ENCODE peak calls at places on chromosomes 12 and 14, in seven cellular contexts. E is stomach, H is transverse colon, L is upper lobe of left lung, T is sigmoid colon, Y is K562, X is HepG2. D is an unnamed sample.

GRCh38 chr14:77965919-77966435 is 166.1 kb downstream of the ADCK1 start:
- DNase-seq in H (no peak), E (peak), X (peak), L (no peak), Y (peak), T (no peak), D (no peak)

GRCh38 chr12:4153343-4153892 is 120.1 kb upstream of the CCND2 start:
- DNase-seq in L (peak), E (no peak), X (no peak), H (peak), Y (peak), T (no peak), D (no peak)

GRCh38 chr12:38711055-38711454 is 194.3 kb downstream of the CPNE8 start:
- DNase-seq in T (no peak), X (peak), Y (no peak), H (no peak), E (no peak), L (no peak), D (no peak)

GRCh38 chr12:83575326-83575725 is 888.6 kb downstream of the TMTC2 start:
- DNase-seq in E (no peak), L (no peak), H (no peak), T (no peak), X (no peak), Y (no peak), D (no peak)

GRCh38 chr14:76772300-76773187 is 11.3 kb downstream of the VASH1 start:
- DNase-seq in X (no peak), H (peak), L (peak), E (no peak), Y (peak), T (peak), D (peak)

GRCh38 chr14:60067911-60068310 is 23.8 kb upstream of the PCNX4 start:
- DNase-seq in H (no peak), L (no peak), T (no peak), Y (no peak), E (no peak), X (no peak), D (no peak)

GRCh38 chr14:105355049-105355575 is 40.6 kb downstream of the PACS2 start:
- DNase-seq in T (no peak), Y (no peak), L (no peak), H (no peak), X (no peak), E (no peak), D (no peak)

GRCh38 chr12:118537481-118537917 is 161.1 kb downstream of the SUDS3 start:
- DNase-seq in X (no peak), Y (no peak), H (peak), T (peak), L (no peak), E (no peak), D (no peak)

GRCh38 chr14:53912121-53912520 is 44.5 kb downstream of the BMP4 start:
- DNase-seq in L (no peak), Y (no peak), T (no peak), E (no peak), H (no peak), X (no peak), D (no peak)

GRCh38 chr12:93109794-93110203 is 180.7 kb upstream of the EEA1 start:
- DNase-seq in X (no peak), E (no peak), T (no peak), H (no peak), Y (no peak), L (no peak), D (peak)

GRCh38 chr12:87509233-87509820 is 519.9 kb downstream of the C12orf50 start:
- DNase-seq in T (no peak), E (no peak), H (no peak), X (no peak), Y (no peak), L (no peak), D (no peak)

GRCh38 chr12:122858171-122858570 is 22.9 kb downstream of the HIP1R start:
- DNase-seq in E (no peak), H (no peak), Y (no peak), L (peak), X (no peak), T (no peak), D (no peak)

GRCh38 chr12:85823436-85824179 is 12.6 kb downstream of the RASSF9 start:
- DNase-seq in E (no peak), T (no peak), L (no peak), H (no peak), Y (no peak), X (no peak), D (no peak)

GRCh38 chr14:22313172-22313801 is 275.7 kb downstream of the DAD1 start:
- DNase-seq in H (no peak), L (no peak), X (no peak), E (no peak), T (no peak), Y (no peak), D (no peak)

GRCh38 chr14:82079553-82079952 is 545.9 kb upstream of the SEL1L start:
- DNase-seq in X (no peak), H (no peak), L (no peak), Y (no peak), E (no peak), T (no peak), D (no peak)

GRCh38 chr12:30019386-30020140 is 235.8 kb upstream of the TMTC1 start:
- DNase-seq in T (no peak), Y (no peak), X (no peak), L (no peak), H (no peak), E (no peak), D (no peak)

GRCh38 chr14:22955702-22956575 is 951 bp downstream of the HAUS4 start:
- DNase-seq in L (no peak), T (peak), E (no peak), X (peak), H (no peak), Y (no peak), D (no peak)

GRCh38 chr12:56081393-56082347 is 1.7 kb downstream of the ERBB3 start:
- DNase-seq in X (peak), E (peak), Y (no peak), L (peak), T (peak), H (peak), D (no peak)

GRCh38 chr14:100871234-100872186 is 32.0 kb downstream of the RTL1 start:
- DNase-seq in L (no peak), X (peak), H (no peak), Y (peak), T (no peak), E (no peak), D (peak)

GRCh38 chr12:5232291-5232690 is 188.6 kb downstream of the KCNA5 start:
- DNase-seq in Y (no peak), H (no peak), L (no peak), T (no peak), E (no peak), X (no peak), D (no peak)

GRCh38 chr14:101665478-101666078 is 95.9 kb upstream of the PPP2R5C start:
- DNase-seq in X (peak), Y (peak), L (no peak), T (no peak), H (peak), E (no peak), D (peak)

GRCh38 chr12:46459111-46459510 is 86.5 kb upstream of the SLC38A2 start:
- DNase-seq in H (no peak), L (no peak), E (no peak), Y (no peak), X (no peak), T (no peak), D (no peak)

GRCh38 chr14:37237735-37238200 is 40.0 kb downstream of the MIPOL1 start:
- DNase-seq in T (no peak), Y (no peak), E (no peak), X (peak), H (no peak), L (no peak), D (no peak)

GRCh38 chr12:47209014-47209413 is 129.3 kb upstream of the AMIGO2 start:
- DNase-seq in E (no peak), X (no peak), T (no peak), H (no peak), Y (no peak), L (no peak), D (no peak)

GRCh38 chr14:104289485-104289884 is 151.1 kb downstream of the KIF26A start:
- DNase-seq in H (no peak), L (peak), Y (no peak), X (no peak), E (no peak), T (peak), D (no peak)

GRCh38 chr12:42213023-42213422 is 25.0 kb downstream of the YAF2 start:
- DNase-seq in Y (no peak), T (no peak), X (no peak), L (no peak), H (peak), E (no peak), D (no peak)

GRCh38 chr12:26857465-26858176 is 24.6 kb upstream of the ITPR2 start:
- DNase-seq in H (no peak), X (no peak), L (no peak), Y (no peak), T (no peak), E (no peak), D (no peak)

GRCh38 chr14:51942971-51943370 is 46.4 kb upstream of the RTRAF start:
- DNase-seq in L (no peak), H (no peak), E (no peak), X (no peak), T (no peak), Y (no peak), D (no peak)

GRCh38 chr14:95236221-95236620 is 78.9 kb upstream of the DICER1 start:
- DNase-seq in Y (no peak), H (no peak), L (no peak), X (no peak), E (no peak), T (peak), D (no peak)

GRCh38 chr12:27843714-27844245 is 63.7 kb upstream of the MANSC4 start:
- DNase-seq in H (no peak), X (peak), T (no peak), L (no peak), Y (peak), E (no peak), D (no peak)

GRCh38 chr12:9404469-9405260 is 196.5 kb upstream of the PZP start:
- DNase-seq in H (no peak), Y (no peak), E (no peak), X (no peak), L (no peak), T (no peak), D (no peak)

GRCh38 chr12:9404031-9404430 is 195.8 kb upstream of the PZP start:
- DNase-seq in T (no peak), Y (no peak), H (no peak), E (no peak), X (no peak), L (no peak), D (no peak)

GRCh38 chr12:9405861-9406563 is 197.8 kb upstream of the PZP start:
- DNase-seq in L (no peak), T (no peak), H (no peak), Y (no peak), X (no peak), E (no peak), D (no peak)

DNA sequence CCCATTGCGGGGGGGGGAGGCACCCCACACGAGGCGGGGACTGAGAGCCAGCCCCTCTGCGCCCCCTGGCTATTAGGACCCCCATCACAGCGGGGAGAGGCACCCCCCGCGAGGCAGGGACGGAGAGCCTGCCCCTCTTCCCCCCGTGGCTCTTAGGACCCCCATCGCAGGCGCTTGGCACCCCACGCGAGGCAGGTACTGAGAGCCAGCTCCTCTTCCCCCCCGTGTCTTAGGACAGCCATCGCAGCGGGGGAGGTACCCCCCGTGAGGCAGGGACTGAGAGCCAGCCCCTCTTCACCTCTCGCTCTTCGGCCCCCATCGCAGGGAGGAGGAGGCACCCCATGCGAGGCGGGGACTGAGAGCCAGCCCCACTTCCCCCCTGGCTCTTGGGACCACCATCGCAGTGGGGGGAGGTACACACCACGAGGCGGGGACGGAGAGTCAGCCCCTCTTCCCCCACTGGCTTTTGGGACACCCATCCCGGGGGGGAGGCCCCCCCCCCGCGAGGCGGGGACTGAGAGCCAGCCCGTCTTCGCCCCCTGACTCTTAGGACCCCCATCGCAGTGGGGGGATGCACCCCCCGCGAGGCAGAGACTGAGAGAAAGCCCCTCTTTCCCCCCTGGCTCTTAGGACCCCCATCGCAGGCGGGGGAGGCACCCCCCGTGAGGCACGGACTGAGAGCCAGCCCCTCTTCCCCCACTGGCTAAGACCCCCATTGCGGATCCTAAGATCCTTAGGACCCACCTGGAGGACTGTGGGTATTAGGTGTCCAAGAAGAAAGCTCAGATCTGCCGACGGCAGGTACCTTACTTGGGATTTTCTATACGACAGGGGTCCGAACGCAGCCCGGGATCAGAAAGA is 198.6 kb upstream of the PZP start:
- DNase-seq in X (no peak), E (no peak), T (no peak), H (no peak), Y (no peak), L (no peak), D (no peak)
- TF ChIP-seq EP300 in X (no peak), E (no peak), T (no peak), H (no peak), Y (no peak), L (no peak), D (no peak)

DNA sequence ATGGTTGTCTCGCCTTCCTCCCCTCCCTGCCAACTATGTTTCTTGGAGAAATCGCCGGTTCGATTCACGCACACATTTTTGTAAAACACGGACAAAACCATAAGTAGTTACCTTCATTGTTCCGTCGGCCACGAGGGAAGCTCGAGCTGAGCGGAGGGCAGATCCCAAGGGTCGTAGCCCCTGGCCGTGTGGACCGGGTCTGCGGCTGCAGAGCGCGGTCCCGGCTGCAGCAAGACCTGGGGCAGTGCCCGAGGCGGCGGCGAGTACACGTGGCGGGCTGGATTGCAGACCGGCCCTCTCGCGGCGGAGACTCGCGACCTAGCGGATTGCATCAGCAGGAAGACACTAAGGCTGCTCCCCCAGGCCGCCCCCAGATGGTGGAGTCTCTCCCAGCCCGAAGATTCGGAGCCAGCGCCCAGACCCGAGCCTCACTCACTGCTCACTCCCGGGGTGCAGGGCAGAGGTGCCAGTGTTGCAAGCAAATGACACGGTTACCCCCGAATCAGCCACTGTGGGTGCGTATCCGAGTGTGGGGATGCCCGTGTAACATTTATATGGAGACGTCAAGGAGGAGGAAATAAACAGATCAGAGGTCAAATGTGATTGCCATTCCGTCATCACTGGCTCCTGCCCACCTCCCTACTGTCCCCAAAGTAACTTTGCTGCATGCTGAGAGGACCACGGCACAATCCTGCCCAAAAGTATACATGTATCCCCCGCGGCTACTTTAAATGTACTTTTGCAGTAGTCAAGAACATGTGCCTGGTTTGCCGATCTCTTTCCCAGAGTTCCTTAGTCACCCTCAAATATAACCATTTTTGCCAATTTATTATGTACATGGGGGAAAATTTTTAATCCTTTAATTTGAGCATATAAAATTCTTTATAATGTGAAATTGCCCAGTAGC is at the start of gene BCAT1:
- DNase-seq in E (peak), H (peak), T (peak), L (peak), X (peak), Y (peak), D (peak)
- TF ChIP-seq CTCF in E (no peak), H (no peak), T (no peak), L (peak), X (peak), Y (no peak), D (peak)

DNA sequence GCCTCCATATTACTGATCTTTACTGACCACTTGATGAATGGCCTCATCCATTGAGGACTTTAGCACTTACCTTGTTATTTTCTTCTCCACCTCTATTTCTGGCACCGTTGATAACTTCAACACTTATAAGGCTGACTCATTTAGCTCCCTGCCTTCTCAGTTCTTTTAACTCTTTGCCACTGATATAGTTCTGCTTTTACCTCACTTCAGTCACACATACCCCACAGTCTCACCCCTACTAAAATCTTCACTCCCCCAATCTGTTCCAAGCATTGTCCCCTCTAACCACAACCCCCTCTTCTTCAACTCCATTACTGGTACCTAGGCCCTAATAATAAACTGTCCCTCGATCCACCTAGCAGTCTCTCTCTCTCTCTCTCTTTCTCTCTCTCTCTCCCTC is 141.0 kb downstream of the PAH start:
- DNase-seq in X (no peak), L (no peak), H (no peak), Y (no peak), E (no peak), T (no peak), D (no peak)
- TF ChIP-seq EP300 in X (no peak), L (no peak), H (no peak), Y (no peak), E (no peak), T (no peak), D (no peak)

GRCh38 chr12:111328138-111328537 is 40.8 kb downstream of the PHETA1 start:
- DNase-seq in E (no peak), T (no peak), H (no peak), X (no peak), L (no peak), Y (no peak), D (no peak)

GRCh38 chr12:111322336-111323250 is 46.3 kb downstream of the PHETA1 start:
- DNase-seq in Y (no peak), T (peak), H (no peak), L (no peak), X (no peak), E (no peak), D (no peak)

GRCh38 chr12:111330800-111331752 is 37.8 kb downstream of the PHETA1 start:
- DNase-seq in Y (peak), E (no peak), H (no peak), L (no peak), T (no peak), X (peak), D (no peak)

DNA sequence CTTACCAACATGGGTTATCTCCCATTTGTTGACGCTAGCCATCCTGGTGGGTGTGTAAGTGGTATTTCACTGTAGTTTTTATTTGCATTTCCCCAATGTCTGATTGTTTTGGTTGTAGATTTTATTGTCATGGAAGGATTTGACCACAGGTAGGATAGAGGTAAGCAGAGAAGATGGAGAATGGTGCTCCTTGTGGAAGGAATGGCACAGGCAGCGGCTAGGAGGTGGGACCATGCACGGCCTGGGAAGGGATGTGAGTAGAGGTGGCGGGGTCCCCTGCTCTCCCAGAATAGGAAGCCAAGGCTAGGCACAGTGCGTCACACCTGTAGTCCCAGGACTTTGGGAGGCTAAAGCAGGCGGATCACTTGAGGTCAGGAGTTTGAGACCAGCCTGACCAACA is 41.4 kb downstream of the PHETA1 start:
- DNase-seq in Y (peak), L (no peak), E (no peak), X (peak), H (no peak), T (no peak), D (no peak)
- TF ChIP-seq CTCF in Y (peak), L (no peak), E (no peak), X (peak), H (no peak), T (no peak), D (no peak)

GRCh38 chr12:104288635-104289258 is 14.8 kb upstream of the EID3 start:
- DNase-seq in E (peak), Y (peak), H (peak), T (peak), X (peak), L (peak), D (peak)
- TF ChIP-seq EP300 in E (peak), Y (peak), H (no peak), T (no peak), X (peak), L (no peak), D (no peak)

GRCh38 chr12:124673881-124674617 is 106.6 kb upstream of the NCOR2 start:
- DNase-seq in X (no peak), T (no peak), L (no peak), Y (no peak), E (no peak), H (no peak), D (no peak)
- TF ChIP-seq CTCF in X (no peak), T (no peak), L (no peak), Y (no peak), E (no peak), H (no peak), D (no peak)

D was measured in ovary.